ENCODE peak calls at places on chromosome 17, in six cellular contexts. H is OCI-LY7, C is A549, Z is psoas muscle, J is neural progenitor cell, Y is suprapubic skin. G is an unnamed sample.

GRCh38 chr17:39653662-39654331 is 11.4 kb upstream of the TCAP start:
- DNase-seq in H (peak; percentile 62), C (peak; percentile 91), Z (peak; percentile 84), J (no peak), Y (no peak), G (peak; percentile 69)

GRCh38 chr17:57676543-57676942 is 68.6 kb downstream of the CCDC182 start:
- DNase-seq in H (no peak), C (no peak), Z (no peak), J (no peak), Y (no peak), G (no peak)

GRCh38 chr17:83170571-83171260 is 91.3 kb downstream of the METRNL start:
- DNase-seq in H (no peak), C (no peak), Z (no peak), J (no peak), Y (no peak), G (no peak)

GRCh38 chr17:69574257-69575197 is 160.0 kb downstream of the MAP2K6 start:
- DNase-seq in H (peak; percentile 45), C (no peak), Z (no peak), J (peak; percentile 22), Y (no peak), G (no peak)

GRCh38 chr17:20988001-20988641 is 54.7 kb downstream of the USP22 start:
- DNase-seq in H (no peak), C (no peak), Z (peak; percentile 41), J (no peak), Y (no peak), G (no peak)

GRCh38 chr17:81346090-81346907 is 49.0 kb upstream of the BAHCC1 start:
- DNase-seq in H (peak; percentile 99), C (peak; percentile 99), Z (peak; percentile 99), J (peak; percentile 99), Y (peak; percentile 100), G (peak; percentile 100)

GRCh38 chr17:66945451-66945850 is 19.1 kb upstream of the CACNG4 start:
- DNase-seq in H (no peak), C (no peak), Z (peak; percentile 64), J (no peak), Y (no peak), G (no peak)

GRCh38 chr17:16491131-16491702 is 776 bp downstream of the LRRC75A start:
- DNase-seq in H (no peak), C (no peak), Z (peak; percentile 52), J (peak; percentile 50), Y (no peak), G (no peak)

GRCh38 chr17:83153681-83154310 is 74.4 kb downstream of the METRNL start:
- DNase-seq in H (no peak), C (no peak), Z (no peak), J (no peak), Y (no peak), G (no peak)

GRCh38 chr17:59561042-59561441 is 4.4 kb upstream of the DHX40 start:
- DNase-seq in H (peak; percentile 52), C (peak; percentile 56), Z (no peak), J (peak; percentile 22), Y (no peak), G (peak; percentile 27)

GRCh38 chr17:44007346-44008204 is 3.2 kb downstream of the NAGS start:
- DNase-seq in H (peak; percentile 17), C (no peak), Z (peak; percentile 60), J (no peak), Y (no peak), G (no peak)

GRCh38 chr17:41545829-41546410 is 17.8 kb upstream of the KRT19 start:
- DNase-seq in H (no peak), C (no peak), Z (no peak), J (no peak), Y (no peak), G (no peak)

GRCh38 chr17:17993366-17993765 is 20.7 kb downstream of the DRC3 start:
- DNase-seq in H (no peak), C (no peak), Z (no peak), J (no peak), Y (no peak), G (no peak)

GRCh38 chr17:17993852-17994251 is 21.2 kb downstream of the DRC3 start:
- DNase-seq in H (no peak), C (no peak), Z (no peak), J (no peak), Y (no peak), G (no peak)

GRCh38 chr17:17990282-17990681 is 17.6 kb downstream of the DRC3 start:
- DNase-seq in H (no peak), C (no peak), Z (no peak), J (no peak), Y (no peak), G (no peak)

GRCh38 chr17:17994770-17995169 is 22.1 kb downstream of the DRC3 start:
- DNase-seq in H (no peak), C (no peak), Z (no peak), J (no peak), Y (no peak), G (no peak)

GRCh38 chr17:17994271-17994670 is 21.6 kb downstream of the DRC3 start:
- DNase-seq in H (peak; percentile 58), C (peak; percentile 62), Z (no peak), J (peak; percentile 82), Y (no peak), G (no peak)
- TF ChIP-seq CTCF in H (peak; percentile 71), C (peak; percentile 52), Z (peak; percentile 16), J (peak; percentile 60), Y (no peak), G (peak; percentile 48)

GRCh38 chr17:962166-962565 is 17.4 kb downstream of the NXN start:
- DNase-seq in H (no peak), C (no peak), Z (no peak), J (no peak), Y (no peak), G (no peak)

GRCh38 chr17:967122-967521 is 12.5 kb downstream of the NXN start:
- DNase-seq in H (no peak), C (no peak), Z (no peak), J (no peak), Y (no peak), G (no peak)

GRCh38 chr17:964881-965280 is 14.7 kb downstream of the NXN start:
- DNase-seq in H (no peak), C (no peak), Z (no peak), J (peak; percentile 66), Y (no peak), G (no peak)

GRCh38 chr17:962650-963049 is 16.9 kb downstream of the NXN start:
- DNase-seq in H (no peak), C (no peak), Z (no peak), J (peak; percentile 91), Y (no peak), G (no peak)

GRCh38 chr17:965311-965989 is 14.1 kb downstream of the NXN start:
- DNase-seq in H (no peak), C (no peak), Z (no peak), J (no peak), Y (no peak), G (no peak)
- H3K4me3 ChIP-seq in H (no peak overlapping the region), C (no peak overlapping the region), Z (no peak overlapping the region), J (no peak overlapping the region), Y (no peak overlapping the region), G (no peak overlapping the region)

GRCh38 chr17:63425478-63425877 is 20.6 kb downstream of the CYB561 start:
- DNase-seq in H (peak; percentile 81), C (peak; percentile 86), Z (peak; percentile 84), J (peak; percentile 90), Y (peak; percentile 86), G (peak; percentile 83)
- TF ChIP-seq CTCF in H (peak; percentile 98), C (peak; percentile 99), Z (peak; percentile 97), J (peak; percentile 92), Y (peak; percentile 94), G (peak; percentile 89)

GRCh38 chr17:27496971-27497370 is 40.7 kb downstream of the KSR1 start:
- DNase-seq in H (no peak), C (no peak), Z (no peak), J (no peak), Y (no peak), G (no peak)

GRCh38 chr17:27496501-27496943 is 40.3 kb downstream of the KSR1 start:
- DNase-seq in H (no peak), C (peak; percentile 78), Z (no peak), J (peak; percentile 69), Y (no peak), G (peak; percentile 97)

GRCh38 chr17:27495460-27495859 is 39.2 kb downstream of the KSR1 start:
- DNase-seq in H (peak; percentile 37), C (no peak), Z (no peak), J (no peak), Y (no peak), G (no peak)

GRCh38 chr17:27494192-27495091 is 38.2 kb downstream of the KSR1 start:
- DNase-seq in H (no peak), C (peak; percentile 71), Z (peak; percentile 87), J (peak; percentile 69), Y (peak; percentile 91), G (peak; percentile 92)

DNA sequence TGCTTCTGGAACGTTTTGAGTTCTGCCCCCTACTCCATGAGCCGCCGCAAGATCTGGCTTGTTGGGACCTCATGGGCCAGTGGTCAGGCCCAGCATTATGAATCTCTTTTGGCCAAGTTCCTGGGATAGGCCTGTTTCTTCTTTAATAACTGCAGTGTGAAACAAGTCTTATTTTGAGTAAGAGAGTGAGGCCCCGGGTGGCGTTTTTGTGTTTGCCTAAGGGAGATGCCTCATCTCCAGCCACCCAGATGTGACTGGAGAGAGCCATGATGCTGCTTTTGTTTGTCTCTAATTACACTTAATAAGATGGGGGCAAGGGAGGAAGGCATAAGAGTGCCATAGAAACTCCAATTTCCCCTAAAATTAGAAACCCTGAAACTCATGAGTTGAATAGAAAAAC is 39.8 kb downstream of the KSR1 start:
- DNase-seq in H (no peak), C (no peak), Z (no peak), J (no peak), Y (no peak), G (no peak)
- H3K4me3 ChIP-seq in H (no peak overlapping the region), C (no peak overlapping the region), Z (no peak overlapping the region), J (no peak overlapping the region), Y (no peak overlapping the region), G (no peak overlapping the region)

DNA sequence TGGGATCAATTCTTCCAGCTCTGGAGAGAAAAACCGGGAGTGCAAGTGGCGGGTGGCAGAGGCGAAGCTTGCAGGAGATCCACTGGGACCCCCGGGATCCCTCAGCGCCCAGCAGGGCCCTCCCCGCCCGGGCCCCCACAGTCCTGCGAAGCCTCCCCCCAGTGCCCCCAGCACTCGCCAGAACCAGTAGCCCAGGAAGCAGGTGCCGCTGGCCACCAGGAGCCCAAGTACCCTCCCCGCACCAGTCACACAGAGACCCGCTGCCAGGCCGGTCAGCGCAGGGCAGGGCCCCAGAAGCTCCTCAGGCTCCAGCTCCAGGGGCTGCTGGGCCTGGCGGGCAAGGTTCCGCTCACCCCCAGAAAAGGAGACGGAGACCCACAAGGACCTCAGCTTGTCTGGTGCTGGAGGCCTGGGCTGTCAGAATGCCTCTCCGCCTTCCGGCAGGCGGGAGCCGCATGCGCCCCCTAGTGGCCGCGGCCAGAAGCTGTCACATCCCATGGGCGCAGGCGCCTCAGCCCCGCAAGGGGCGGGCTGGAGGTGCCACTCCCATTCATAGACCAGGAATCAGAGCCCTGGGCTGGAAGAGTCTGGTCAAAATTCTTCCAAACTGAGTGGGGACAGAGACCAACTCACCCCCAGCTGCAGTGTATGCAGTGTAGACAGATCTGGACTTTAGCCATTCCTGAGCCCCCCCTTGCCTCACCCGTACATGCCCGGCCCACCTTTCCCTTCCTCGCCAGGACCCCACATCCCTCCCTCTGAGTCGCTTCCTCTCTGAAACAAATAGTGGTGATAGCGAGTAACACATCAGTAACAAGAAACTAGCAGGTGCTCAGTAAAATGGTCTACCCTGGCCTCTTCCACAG is 1002.3 kb downstream of the KCNJ18 start:
- DNase-seq in H (no peak), C (no peak), Z (no peak), J (no peak), Y (no peak), G (no peak)
- TF ChIP-seq CTCF in H (peak; percentile 54), C (peak; percentile 18), Z (peak; percentile 11), J (peak; percentile 13), Y (no peak), G (peak; percentile 17)

G was measured in Caco-2.